ENCODE peak calls at places on chromosome 15, in seven cellular contexts. E is effector memory CD8-positive, alpha-beta T cell; H is astrocyte; F is neuronal stem cell; D is brain microvascular endothelial cell; Y is hippocampal formation; O is GM12865. G is an unnamed sample.

GRCh38 chr15:72306211-72306785 is 13.7 kb downstream of the CELF6 start:
- DNase-seq in F (no peak), D (peak; percentile 12), E (peak; percentile 51), Y (no peak), O (peak; percentile 58), H (peak; percentile 29), G (peak; percentile 28)

GRCh38 chr15:90482124-90483011 is 47.4 kb upstream of the CRTC3 start:
- DNase-seq in H (peak; percentile 47), Y (peak; percentile 49), F (peak; percentile 35), D (peak; percentile 44), O (peak; percentile 54), E (peak; percentile 46), G (peak; percentile 52)

GRCh38 chr15:82540055-82540983 is at the start of gene RPS17:
- DNase-seq in F (peak; percentile 92), Y (no peak), E (peak; percentile 99), H (peak; percentile 85), D (peak; percentile 93), O (peak; percentile 98), G (peak; percentile 92)

GRCh38 chr15:59622289-59622688 is 10.7 kb downstream of the GCNT3 start:
- DNase-seq in E (no peak), Y (no peak), H (peak; percentile 18), O (peak; percentile 75), D (peak; percentile 69), F (no peak), G (peak; percentile 61)

GRCh38 chr15:96515391-96515790 is 184.9 kb downstream of the NR2F2 start:
- DNase-seq in O (no peak), F (no peak), D (no peak), H (no peak), E (no peak), Y (no peak), G (no peak)

GRCh38 chr15:22262613-22263020 is 182.3 kb downstream of the OR4M2 start:
- DNase-seq in D (no peak), Y (no peak), F (no peak), H (no peak), E (no peak), O (no peak), G (no peak)

GRCh38 chr15:56051700-56052099 is 58.3 kb upstream of the NEDD4 start:
- DNase-seq in O (no peak), D (no peak), H (no peak), E (no peak), F (no peak), Y (no peak), G (no peak)

GRCh38 chr15:70427120-70427519 is 329.4 kb upstream of the TLE3 start:
- DNase-seq in Y (no peak), O (no peak), F (no peak), H (no peak), D (no peak), E (no peak), G (peak; percentile 15)

GRCh38 chr15:70584838-70585706 is 178.3 kb downstream of the UACA start:
- DNase-seq in F (peak; percentile 63), O (no peak), Y (no peak), D (no peak), E (peak; percentile 14), H (peak; percentile 63), G (peak; percentile 88)

GRCh38 chr15:49875392-49875791 is 243.6 kb downstream of the ATP8B4 start:
- DNase-seq in O (peak; percentile 28), E (no peak), F (no peak), D (no peak), Y (no peak), H (no peak), G (no peak)

GRCh38 chr15:73994912-73995622 is 551 bp downstream of the PML start:
- DNase-seq in H (no peak), E (no peak), O (no peak), D (no peak), F (no peak), Y (no peak), G (peak; percentile 50)

GRCh38 chr15:62254137-62254934 is 89.3 kb upstream of the C2CD4B start:
- DNase-seq in F (peak; percentile 55), E (peak; percentile 31), H (peak; percentile 22), D (peak; percentile 56), O (peak; percentile 60), Y (no peak), G (peak; percentile 46)

GRCh38 chr15:34721157-34721801 is 33.5 kb downstream of the GJD2 start:
- DNase-seq in H (no peak), O (no peak), E (no peak), D (no peak), Y (no peak), F (no peak), G (no peak)

GRCh38 chr15:41961803-41962202 is 10.6 kb downstream of the EHD4 start:
- DNase-seq in F (no peak), E (no peak), D (no peak), Y (no peak), O (no peak), H (no peak), G (no peak)

GRCh38 chr15:44811347-44811746 is 75.0 kb downstream of the TRIM69 start:
- DNase-seq in H (no peak), F (no peak), E (no peak), Y (no peak), O (no peak), D (no peak), G (peak; percentile 10)

GRCh38 chr15:99167201-99167600 is 62.3 kb downstream of the SYNM start:
- DNase-seq in O (no peak), H (no peak), Y (no peak), E (no peak), F (no peak), D (no peak), G (no peak)

GRCh38 chr15:76840830-76841460 is 64.2 kb downstream of the SCAPER start:
- DNase-seq in D (peak; percentile 14), E (no peak), O (peak; percentile 45), H (peak; percentile 17), F (no peak), Y (no peak), G (peak; percentile 40)

GRCh38 chr15:41882689-41883483 is 11.0 kb downstream of the SPTBN5 start:
- DNase-seq in D (no peak), H (no peak), O (no peak), Y (no peak), F (no peak), E (no peak), G (no peak)

GRCh38 chr15:46344906-46345305 is 710.1 kb downstream of the SQOR start:
- DNase-seq in H (no peak), O (peak; percentile 1), Y (no peak), E (no peak), D (no peak), F (no peak), G (no peak)

GRCh38 chr15:89898628-89899302 is 5.0 kb upstream of the AP3S2 start:
- DNase-seq in Y (no peak), O (peak; percentile 82), D (peak; percentile 33), H (peak; percentile 21), E (peak; percentile 8), F (no peak), G (peak; percentile 63)

GRCh38 chr15:89755701-89756100 is 4.7 kb upstream of the MESP1 start:
- DNase-seq in E (no peak), H (no peak), F (no peak), O (no peak), Y (no peak), D (no peak), G (no peak)

GRCh38 chr15:51658664-51659063 is 22.6 kb upstream of the SCG3 start:
- DNase-seq in E (no peak), F (no peak), H (no peak), Y (no peak), D (no peak), O (peak; percentile 5), G (no peak)

GRCh38 chr15:80367094-80367493 is 37.1 kb upstream of the ARNT2 start:
- DNase-seq in Y (no peak), F (no peak), O (peak; percentile 37), H (no peak), E (no peak), D (peak; percentile 3), G (peak; percentile 15)

GRCh38 chr15:79858469-79858868 is 38.3 kb downstream of the MTHFS start:
- DNase-seq in E (no peak), D (no peak), O (no peak), H (no peak), F (no peak), Y (no peak), G (peak; percentile 13)

GRCh38 chr15:77528290-77528967 is 104.3 kb downstream of the LINGO1 start:
- DNase-seq in Y (no peak), F (no peak), E (no peak), H (no peak), D (no peak), O (no peak), G (no peak)

GRCh38 chr15:28955686-28956421 is 70.1 kb downstream of the APBA2 start:
- DNase-seq in Y (no peak), E (no peak), F (no peak), O (peak; percentile 65), D (peak; percentile 77), H (peak; percentile 91), G (peak; percentile 93)

GRCh38 chr15:89714775-89715174 is 24.2 kb downstream of the WDR93 start:
- DNase-seq in D (no peak), E (no peak), H (no peak), F (no peak), O (no peak), Y (no peak), G (no peak)

GRCh38 chr15:85362436-85363048 is 17.9 kb upstream of the AKAP13 start:
- DNase-seq in F (no peak), D (no peak), H (no peak), Y (no peak), E (no peak), O (no peak), G (no peak)